ENCODE peak calls at places on chromosomes 1 and 21, in eight cellular contexts. V is neural progenitor cell, D is GM12878, Y is fibroblast of lung, H is GM23338, X is PC-3, N is astrocyte, J is endothelial cell of umbilical vein. P is an unnamed sample.

GRCh38 chr21:16211339-16212303 is 481.8 kb downstream of the USP25 start:
- DNase-seq in N (peak; percentile 59), Y (peak; percentile 63), V (no peak), D (no peak), J (peak; percentile 37), X (no peak), H (no peak), P (no peak)

GRCh38 chr1:15355968-15356621 is 53.6 kb upstream of the EFHD2 start:
- DNase-seq in H (no peak), J (no peak), N (peak; percentile 93), D (no peak), Y (peak; percentile 93), V (no peak), X (peak; percentile 86), P (no peak)

GRCh38 chr21:34734696-34735095 is 65.9 kb downstream of the CLIC6 start:
- DNase-seq in H (no peak), N (no peak), V (no peak), X (peak; percentile 80), Y (no peak), J (no peak), D (no peak), P (peak; percentile 35)

GRCh38 chr1:147821883-147822282 is 61.5 kb upstream of the GJA5 start:
- DNase-seq in X (no peak), V (no peak), D (no peak), J (peak; percentile 72), Y (peak; percentile 9), H (no peak), N (peak; percentile 6), P (no peak)

GRCh38 chr1:45669859-45670655 is 16.3 kb downstream of the GPBP1L1 start:
- DNase-seq in J (peak; percentile 29), Y (peak; percentile 28), V (no peak), N (peak; percentile 8), D (no peak), H (no peak), X (no peak), P (no peak)

GRCh38 chr1:210292276-210292851 is 36.3 kb upstream of the HHAT start:
- DNase-seq in N (peak; percentile 19), J (peak; percentile 16), H (peak; percentile 91), Y (peak; percentile 45), X (peak; percentile 57), D (no peak), V (peak; percentile 86), P (no peak)

GRCh38 chr1:2345297-2346075 is 45.9 kb downstream of the MORN1 start:
- DNase-seq in H (no peak), J (no peak), N (no peak), X (no peak), D (no peak), Y (no peak), V (no peak), P (no peak)

GRCh38 chr1:6208723-6209660 is 3.1 kb downstream of the RNF207 start:
- DNase-seq in Y (peak; percentile 50), J (peak; percentile 57), H (peak; percentile 61), N (peak; percentile 30), V (peak; percentile 82), D (no peak), X (no peak), P (no peak)

GRCh38 chr1:54497338-54497737 is 50.7 kb upstream of the ACOT11 start:
- DNase-seq in N (no peak), D (no peak), V (no peak), J (no peak), Y (no peak), H (no peak), X (no peak), P (no peak)

GRCh38 chr1:173603056-173603591 is at the start of gene SLC9C2:
- DNase-seq in J (peak; percentile 86), X (no peak), N (no peak), H (no peak), Y (peak; percentile 2), D (no peak), V (no peak), P (no peak)

GRCh38 chr1:225467193-225468020 is 39.6 kb upstream of the LBR start:
- DNase-seq in D (peak; percentile 74), J (peak; percentile 69), V (no peak), H (no peak), X (no peak), N (no peak), Y (no peak), P (no peak)

GRCh38 chr1:180962178-180962577 is 49.5 kb downstream of the KIAA1614 start:
- DNase-seq in V (no peak), D (no peak), N (no peak), H (no peak), Y (no peak), J (no peak), X (no peak), P (no peak)

GRCh38 chr1:15956150-15956549 is 19.8 kb downstream of the ZBTB17 start:
- DNase-seq in V (no peak), X (no peak), N (peak; percentile 62), H (no peak), Y (peak; percentile 70), J (no peak), D (no peak), P (no peak)

GRCh38 chr21:25297117-25297516 is 310.2 kb downstream of the MRPL39 start:
- DNase-seq in Y (no peak), D (no peak), H (no peak), J (no peak), N (no peak), V (no peak), X (no peak), P (no peak)

GRCh38 chr1:199931666-199932377 is 95.7 kb upstream of the NR5A2 start:
- DNase-seq in V (no peak), H (peak; percentile 21), J (no peak), Y (no peak), X (peak; percentile 81), D (no peak), N (no peak), P (no peak)

GRCh38 chr1:50422675-50422945 is 633 bp downstream of the DMRTA2 start:
- DNase-seq in H (no peak), J (no peak), V (no peak), D (no peak), Y (no peak), N (no peak), X (no peak), P (no peak)

GRCh38 chr1:75136158-75136815 is 2.1 kb downstream of the LHX8 start:
- DNase-seq in V (peak; percentile 87), X (no peak), H (peak; percentile 76), Y (no peak), D (no peak), N (no peak), J (no peak), P (no peak)
- TF ChIP-seq EZH2 in V (peak; percentile 74), X (no peak), H (peak; percentile 69), Y (no peak), D (no peak), N (peak; percentile 92), J (peak; percentile 67), P (no peak)

GRCh38 chr1:51969038-51969705 is 21.3 kb downstream of the RAB3B start:
- DNase-seq in H (no peak), Y (peak; percentile 99), V (no peak), J (no peak), D (no peak), X (peak; percentile 86), N (peak; percentile 98), P (no peak)
- H3K4me2 ChIP-seq in H (no peak overlapping the region), Y (peak overlapping the region; percentile 54), V (no peak overlapping the region), J (no peak overlapping the region), D (no peak overlapping the region), X (peak overlapping the region; percentile 39), N (peak overlapping the region; percentile 54), P (no peak overlapping the region)

DNA sequence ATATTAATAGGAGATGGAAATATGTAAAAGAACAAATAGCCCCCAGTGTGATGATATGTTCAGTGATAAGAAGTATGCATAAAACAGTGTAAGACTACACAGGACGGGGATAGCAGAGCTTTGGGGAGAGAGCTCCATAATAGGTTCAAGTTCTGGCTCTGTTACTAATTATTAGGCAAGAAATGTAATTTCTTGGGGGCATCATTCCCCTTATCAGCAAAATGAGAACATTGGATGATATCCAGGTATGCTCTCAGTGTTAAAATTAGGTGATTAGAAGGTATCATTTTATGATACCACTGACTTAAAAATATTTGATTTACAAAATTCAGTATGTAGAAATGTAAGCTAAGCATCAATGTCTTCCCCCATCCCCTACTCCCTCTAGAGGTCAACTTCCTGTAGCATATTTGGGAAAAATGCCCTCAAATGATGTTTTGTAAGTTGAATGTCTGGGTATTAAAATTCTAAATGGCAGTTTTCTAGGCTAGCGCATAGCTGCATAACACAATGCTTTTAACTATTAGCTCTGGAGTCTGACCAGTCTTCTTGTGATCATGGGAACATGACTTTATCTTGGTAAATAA is 585.7 kb upstream of the CAMK1G start:
- DNase-seq in Y (peak; percentile 9), V (no peak), D (no peak), N (no peak), J (peak; percentile 15), H (peak; percentile 28), X (peak; percentile 72), P (no peak)
- TF ChIP-seq CTCF in Y (peak; percentile 63), V (peak; percentile 45), D (peak; percentile 10), N (peak; percentile 43), J (peak; percentile 20), H (peak; percentile 46), X (peak; percentile 86), P (peak; percentile 60)

DNA sequence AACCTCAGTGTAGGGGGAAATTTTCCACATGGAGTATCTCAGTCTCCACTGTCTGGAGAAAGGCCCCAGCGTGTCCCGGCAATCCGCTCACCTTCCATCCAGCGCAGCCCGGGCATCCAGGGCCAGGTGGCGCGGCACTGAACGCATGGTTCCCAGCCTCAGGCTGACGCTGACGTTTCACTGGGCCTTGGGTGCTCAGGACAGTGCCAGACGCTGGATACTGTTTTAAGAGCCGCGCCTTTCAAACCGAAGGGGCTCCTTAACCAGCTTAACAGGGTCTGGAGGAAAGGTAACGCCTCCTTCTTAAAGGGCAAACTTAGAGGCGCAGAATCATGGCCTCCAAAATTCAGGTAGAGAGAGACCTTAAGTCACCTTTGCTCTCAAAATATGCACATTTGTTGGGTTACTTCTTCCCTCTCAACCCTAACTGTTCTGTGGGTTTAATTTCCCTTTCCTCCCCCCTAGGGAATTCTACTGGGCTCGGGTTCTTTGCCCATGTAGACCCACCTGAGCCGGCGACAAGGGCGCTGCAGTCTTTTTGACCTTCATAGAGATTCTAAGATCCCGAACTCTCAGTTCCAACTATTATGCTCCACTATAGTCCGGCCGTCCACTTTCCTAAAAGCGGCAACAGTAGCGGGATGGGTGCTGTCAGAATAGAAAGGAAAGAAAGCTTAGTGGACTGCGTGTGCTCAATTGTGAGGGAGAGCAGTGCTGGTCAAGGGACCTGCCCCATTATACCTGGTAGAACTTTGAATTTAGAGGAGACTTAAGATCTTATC is 3.5 kb upstream of the LHX9 start:
- DNase-seq in J (no peak), H (peak; percentile 47), N (no peak), X (no peak), D (no peak), Y (no peak), V (peak; percentile 45), P (no peak)
- TF ChIP-seq EZH2 in J (peak; percentile 56), H (peak; percentile 92), N (peak; percentile 29), X (no peak), D (no peak), Y (peak; percentile 86), V (peak; percentile 38), P (no peak)

DNA sequence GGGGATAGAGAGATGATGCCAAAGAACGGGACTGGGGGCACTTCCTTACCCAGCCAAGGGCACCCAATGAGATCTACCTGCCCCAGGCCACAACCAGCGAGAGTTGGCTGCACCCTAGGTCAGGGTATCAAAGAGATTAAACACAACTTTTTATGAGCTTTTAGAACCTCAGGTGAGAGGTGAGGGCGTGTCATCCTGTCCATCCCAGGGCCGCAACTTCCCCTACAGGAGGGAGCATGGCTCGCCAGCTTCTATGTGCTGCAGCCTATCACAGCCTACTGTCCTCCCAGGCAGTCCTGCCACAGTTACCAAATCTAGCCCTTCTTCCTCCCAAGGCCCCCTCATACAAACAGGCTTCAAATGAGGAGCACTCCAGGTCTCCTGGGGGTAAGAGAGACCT is 12.9 kb downstream of the TMEM9 start:
- DNase-seq in N (no peak), Y (no peak), X (no peak), V (no peak), D (no peak), J (no peak), H (no peak), P (no peak)
- H3K4me2 ChIP-seq in N (no peak overlapping the region), Y (no peak overlapping the region), X (no peak overlapping the region), V (no peak overlapping the region), D (no peak overlapping the region), J (no peak overlapping the region), H (no peak overlapping the region), P (no peak overlapping the region)

P was measured in keratinocyte.